ENCODE peak calls at places on chromosome 1, in eight cellular contexts. K, S, J, R, L, E, H and Y are unnamed samples.

GRCh38 chr1:9629445-9630201 is 21.9 kb upstream of the PIK3CD start:
- DNase-seq in K (no peak), S (no peak), J (peak), R (no peak), L (peak), E (peak), H (peak), Y (peak)

GRCh38 chr1:29739176-29739575 is 502.9 kb downstream of the PTPRU start:
- DNase-seq in K (no peak), S (no peak), J (no peak), R (no peak), L (no peak), E (no peak), H (no peak), Y (no peak)

GRCh38 chr1:34398916-34399275 is 222.2 kb downstream of the C1orf94 start:
- DNase-seq in K (no peak), S (peak), J (peak), R (no peak), L (no peak), E (no peak), H (no peak), Y (no peak)

GRCh38 chr1:39116868-39117728 is 87.4 kb upstream of the MACF1 start:
- DNase-seq in K (no peak), S (no peak), J (no peak), R (no peak), L (no peak), E (no peak), H (no peak), Y (no peak)

GRCh38 chr1:40936878-40937484 is 42.5 kb upstream of the CTPS1 start:
- DNase-seq in K (no peak), S (no peak), J (no peak), R (no peak), L (no peak), E (no peak), H (no peak), Y (no peak)

GRCh38 chr1:8680628-8681316 is 136.7 kb downstream of the RERE start:
- DNase-seq in K (no peak), S (no peak), J (no peak), R (no peak), L (no peak), E (no peak), H (no peak), Y (no peak)

GRCh38 chr1:201429771-201430501 is 8.4 kb upstream of the TNNI1 start:
- DNase-seq in K (no peak), S (no peak), J (peak), R (no peak), L (no peak), E (no peak), H (no peak), Y (no peak)

GRCh38 chr1:204885790-204886189 is 15.1 kb downstream of the NFASC start:
- DNase-seq in K (no peak), S (no peak), J (no peak), R (no peak), L (no peak), E (no peak), H (no peak), Y (no peak)

GRCh38 chr1:62218603-62219002 is 24.0 kb downstream of the L1TD1 start:
- DNase-seq in K (no peak), S (no peak), J (no peak), R (no peak), L (no peak), E (no peak), H (no peak), Y (no peak)

GRCh38 chr1:115620950-115621349 is 20.8 kb upstream of the VANGL1 start:
- DNase-seq in K (no peak), S (no peak), J (no peak), R (no peak), L (no peak), E (no peak), H (no peak), Y (no peak)

DNA sequence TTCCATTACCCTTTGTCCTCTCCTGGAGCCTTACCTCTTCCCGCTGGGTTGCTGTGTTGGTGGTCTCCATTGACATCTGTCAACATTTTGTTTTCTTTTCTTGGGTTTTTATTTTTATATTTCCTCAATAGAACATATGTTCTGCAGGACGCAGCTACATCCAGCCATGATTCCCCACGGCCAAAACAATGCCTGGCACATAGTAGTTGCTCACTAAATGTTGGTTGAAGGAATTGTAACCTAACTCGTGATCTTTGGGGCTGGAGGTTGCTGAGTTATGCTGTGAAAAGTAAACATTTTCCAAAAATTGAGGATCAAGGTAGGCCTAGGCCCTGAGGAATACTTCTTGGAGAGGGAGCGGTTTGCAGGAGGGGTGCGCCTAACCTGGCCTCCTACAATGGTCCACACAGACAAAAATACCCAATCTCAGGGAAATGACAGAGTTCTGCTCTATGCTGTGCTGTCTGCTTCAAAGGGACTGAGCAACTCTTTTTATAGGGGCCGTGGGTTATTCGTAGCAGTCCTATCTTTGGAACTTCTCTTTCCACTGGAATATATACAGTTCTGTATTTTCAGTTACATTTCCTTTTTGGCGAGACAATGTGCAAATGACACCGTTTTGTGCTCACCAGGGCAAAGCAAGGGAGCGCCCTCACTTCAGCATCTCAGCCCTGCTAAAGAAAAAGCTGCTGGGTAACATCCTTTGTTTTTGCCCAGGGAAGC is 1.4 kb downstream of the PDPN start:
- DNase-seq in K (no peak), S (no peak), J (no peak), R (no peak), L (no peak), E (no peak), H (no peak), Y (no peak)
- H3K4me3 ChIP-seq in K (peak), S (peak), J (peak), R (peak), L (peak), E (peak), H (no peak), Y (no peak)

DNA sequence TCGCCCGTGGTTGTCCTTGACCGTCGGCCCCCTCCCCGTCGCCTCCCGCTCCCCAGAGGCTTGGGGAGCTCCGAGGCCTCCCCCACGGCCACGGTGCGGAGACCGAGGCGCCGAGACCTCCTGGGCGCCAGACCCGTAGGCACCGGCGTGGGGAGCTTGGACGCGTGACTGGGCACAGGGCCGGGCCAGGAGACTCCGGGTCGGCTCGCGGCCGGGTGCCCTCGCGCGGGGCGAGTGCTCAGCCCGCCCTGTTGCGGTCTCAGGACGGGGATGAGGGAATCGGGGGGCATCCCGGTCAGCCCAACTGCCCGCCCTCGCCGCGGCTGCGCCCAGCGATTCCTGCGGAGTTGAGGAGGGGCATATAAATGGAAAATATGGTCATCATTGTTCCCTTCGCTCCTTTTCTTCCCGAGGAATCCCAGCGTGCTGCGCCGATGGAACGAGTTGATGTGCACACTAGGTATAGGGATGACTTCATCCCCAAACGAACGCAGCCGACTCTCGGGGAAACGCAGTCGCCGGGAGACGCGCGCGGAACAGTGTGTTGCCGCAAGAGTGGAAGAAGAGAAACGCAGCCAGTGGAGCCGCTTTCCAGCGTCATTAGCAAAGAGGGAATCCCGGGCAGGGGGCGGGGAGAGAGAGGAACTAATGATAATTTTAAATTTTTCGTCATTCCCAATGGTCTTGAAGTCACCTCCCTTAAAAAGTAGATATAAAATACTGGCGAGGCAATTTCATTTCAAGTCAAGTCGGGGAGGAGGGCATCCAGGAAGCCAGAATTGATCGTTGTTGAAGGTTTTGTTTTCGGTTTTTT is 747 bp upstream of the ENAH start:
- DNase-seq in K (no peak), S (peak), J (peak), R (peak), L (peak), E (peak), H (peak), Y (peak)
- H3K4me3 ChIP-seq in K (peak), S (peak), J (peak), R (peak), L (peak), E (peak), H (peak), Y (peak)

GRCh38 chr1:155648207-155649147 is 38.5 kb downstream of the MSTO1 start:
- DNase-seq in K (no peak), S (peak), J (peak), R (no peak), L (peak), E (no peak), H (no peak), Y (peak)
- H3K4me3 ChIP-seq in K (no peak), S (peak), J (no peak), R (no peak), L (no peak), E (no peak), H (no peak), Y (no peak)

GRCh38 chr1:198042168-198042567 is 114.6 kb upstream of the NEK7 start:
- DNase-seq in K (no peak), S (no peak), J (no peak), R (no peak), L (no peak), E (no peak), H (no peak), Y (no peak)

GRCh38 chr1:198047913-198048312 is 108.9 kb upstream of the NEK7 start:
- DNase-seq in K (no peak), S (no peak), J (no peak), R (no peak), L (no peak), E (no peak), H (no peak), Y (no peak)
- H3K4me3 ChIP-seq in K (no peak), S (no peak), J (no peak), R (no peak), L (no peak), E (no peak), H (no peak), Y (no peak)

DNA sequence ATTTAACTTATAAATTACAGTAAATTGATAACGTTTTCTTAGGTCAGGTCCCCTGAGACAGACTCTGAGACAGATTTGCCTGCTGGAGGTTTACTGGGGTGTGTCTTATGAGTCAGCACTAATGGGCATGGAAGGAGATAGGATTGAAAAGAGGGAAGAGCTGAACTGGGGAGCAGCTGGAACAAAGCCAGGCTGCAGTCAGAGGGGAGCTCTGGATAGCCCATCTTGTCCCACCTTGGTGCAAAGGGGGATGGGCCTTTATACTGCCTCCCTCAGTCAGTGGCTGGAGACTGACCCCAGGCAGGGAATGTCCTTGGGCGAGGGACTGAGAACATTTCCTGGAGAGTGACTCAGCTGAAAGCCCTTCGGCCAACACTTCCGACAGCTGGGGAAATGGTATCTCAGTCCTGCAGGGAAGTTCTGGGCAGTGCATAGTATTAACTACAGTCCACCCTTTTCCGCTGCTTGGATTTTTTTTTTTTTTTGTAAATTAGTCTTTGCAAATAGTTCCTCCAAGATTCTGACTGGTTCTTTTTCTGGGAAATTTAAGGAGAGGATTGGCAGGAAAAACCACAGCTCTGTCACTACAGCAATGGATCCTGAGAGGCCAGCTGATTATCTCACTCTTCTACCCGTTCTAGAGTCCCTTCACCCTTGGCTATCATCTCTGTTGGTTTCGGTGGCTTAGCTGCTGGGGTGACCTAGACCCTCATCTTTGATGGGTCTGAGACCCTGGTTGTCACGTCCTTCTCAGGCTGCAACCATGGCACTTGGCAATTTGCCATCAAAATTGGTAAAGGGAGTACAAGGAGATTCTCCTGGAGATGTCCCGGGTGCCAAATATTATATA is 39.2 kb upstream of the CDC42BPA start:
- DNase-seq in K (peak), S (no peak), J (peak), R (peak), L (peak), E (peak), H (no peak), Y (peak)
- H3K4me3 ChIP-seq in K (no peak), S (no peak), J (no peak), R (no peak), L (no peak), E (no peak), H (no peak), Y (no peak)

GRCh38 chr1:56578963-56579875 is at the start of gene PLPP3:
- DNase-seq in K (no peak), S (peak), J (peak), R (peak), L (peak), E (peak), H (peak), Y (peak)

GRCh38 chr1:56580771-56581170 is 1.4 kb upstream of the PLPP3 start:
- DNase-seq in K (no peak), S (no peak), J (no peak), R (no peak), L (no peak), E (no peak), H (no peak), Y (no peak)

GRCh38 chr1:56577859-56578663 is 1.3 kb downstream of the PLPP3 start:
- DNase-seq in K (no peak), S (peak), J (peak), R (peak), L (peak), E (peak), H (peak), Y (peak)

GRCh38 chr1:56576880-56577858 is 2.2 kb downstream of the PLPP3 start:
- DNase-seq in K (no peak), S (peak), J (peak), R (no peak), L (no peak), E (no peak), H (no peak), Y (peak)

DNA sequence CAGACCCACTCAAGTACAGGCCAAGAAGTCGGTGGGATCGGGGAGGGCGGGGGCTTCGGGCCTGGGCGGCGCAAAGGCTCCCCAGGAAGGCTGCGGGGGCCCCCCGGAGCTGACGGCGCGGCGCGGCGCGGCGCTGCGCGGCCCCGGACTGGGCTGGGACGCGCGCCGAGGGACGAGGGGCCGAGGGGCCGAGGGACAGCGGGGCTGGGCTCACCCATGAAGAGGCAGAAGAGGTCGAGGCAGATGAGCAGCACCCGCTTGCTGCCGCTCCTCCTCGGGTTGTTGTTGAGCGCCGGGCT is 750 bp downstream of the PLPP3 start:
- DNase-seq in K (no peak), S (no peak), J (peak), R (no peak), L (no peak), E (no peak), H (peak), Y (no peak)
- H3K4me3 ChIP-seq in K (peak), S (peak), J (peak), R (peak), L (peak), E (peak), H (peak), Y (peak)

DNA sequence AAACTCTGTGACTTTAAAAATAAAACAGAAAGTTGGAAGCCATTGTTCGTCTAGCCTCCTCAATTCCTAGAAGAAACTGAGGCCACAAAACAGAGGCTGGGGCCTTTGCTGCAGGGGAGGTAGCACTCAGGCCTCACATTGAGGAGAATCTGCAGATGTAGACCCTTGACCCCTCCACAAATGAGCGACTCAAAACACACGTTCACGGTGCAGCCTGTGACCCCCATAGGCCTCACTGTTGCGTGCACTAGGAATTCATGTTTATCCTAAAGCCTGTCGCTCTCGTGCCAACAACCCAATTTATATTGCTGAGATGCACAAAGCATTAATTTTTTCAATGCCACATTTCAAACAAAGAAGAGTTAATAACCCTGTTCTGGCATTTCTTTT is 5.6 kb downstream of the TMEM51 start:
- DNase-seq in K (no peak), S (no peak), J (no peak), R (no peak), L (no peak), E (no peak), H (no peak), Y (no peak)
- H3K4me3 ChIP-seq in K (no peak), S (no peak), J (no peak), R (no peak), L (no peak), E (no peak), H (no peak), Y (no peak)

GRCh38 chr1:156233421-156234127 is 8.4 kb upstream of the BGLAP start:
- DNase-seq in K (no peak), S (no peak), J (no peak), R (no peak), L (no peak), E (no peak), H (no peak), Y (no peak)
- H3K4me3 ChIP-seq in K (no peak), S (no peak), J (no peak), R (no peak), L (no peak), E (no peak), H (no peak), Y (no peak)

DNA sequence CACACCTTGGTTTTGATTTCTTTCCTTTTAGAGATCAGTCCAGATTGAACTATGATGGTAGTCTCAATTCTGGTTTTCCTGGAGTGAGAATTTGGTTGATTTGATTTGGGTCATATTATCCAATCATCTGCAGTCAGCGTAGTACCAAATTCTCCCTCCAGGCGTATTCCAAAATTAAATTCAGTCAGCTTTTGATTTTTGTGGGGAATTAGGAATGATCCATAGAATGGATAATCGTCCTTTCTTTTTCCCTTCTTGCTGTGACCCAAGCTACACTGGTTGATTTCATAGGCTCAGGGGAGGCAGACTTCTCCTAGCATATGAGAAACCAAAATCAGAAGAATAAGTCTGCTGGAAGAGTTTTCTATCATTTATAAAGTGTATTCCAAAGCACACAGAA is 4.9 kb downstream of the PRCC start:
- DNase-seq in K (no peak), S (no peak), J (no peak), R (no peak), L (no peak), E (no peak), H (no peak), Y (no peak)
- H3K4me3 ChIP-seq in K (no peak), S (no peak), J (no peak), R (no peak), L (no peak), E (no peak), H (no peak), Y (no peak)

GRCh38 chr1:85274969-85275453 is 1.4 kb downstream of the BCL10 start:
- DNase-seq in K (no peak), S (no peak), J (no peak), R (no peak), L (no peak), E (no peak), H (no peak), Y (no peak)

GRCh38 chr1:85275701-85276289 is 637 bp downstream of the BCL10 start:
- DNase-seq in K (no peak), S (no peak), J (peak), R (no peak), L (no peak), E (peak), H (no peak), Y (no peak)

GRCh38 chr1:85277027-85277625 is 694 bp upstream of the BCL10 start:
- DNase-seq in K (no peak), S (no peak), J (no peak), R (no peak), L (no peak), E (no peak), H (no peak), Y (no peak)

GRCh38 chr1:85276290-85277026 is at the start of gene BCL10:
- DNase-seq in K (peak), S (peak), J (peak), R (peak), L (peak), E (peak), H (peak), Y (peak)

GRCh38 chr1:85273397-85273796 is 3.0 kb downstream of the BCL10 start:
- DNase-seq in K (no peak), S (no peak), J (no peak), R (no peak), L (no peak), E (no peak), H (no peak), Y (no peak)
- H3K4me3 ChIP-seq in K (no peak), S (no peak), J (no peak), R (no peak), L (no peak), E (no peak), H (no peak), Y (no peak)